ENCODE peak calls at places on chromosomes 12 and 14, in seven cellular contexts. One of them, this sample, is unnamed.

GRCh38 chr14:32933623-32933942 is 5.1 kb upstream of the NPAS3 start:
- DNase-seq in neural progenitor cell: peak; percentile 58
- DNase-seq in right cardiac atrium: no peak
- DNase-seq in cardiac muscle cell: no peak
- DNase-seq in ovary: no peak
- DNase-seq in MM.1S: no peak
- DNase-seq in lower lobe of right lung: no peak
- DNase-seq in this sample: no peak

GRCh38 chr14:105364100-105364708 is 34.1 kb upstream of the TEX22 start:
- DNase-seq in right cardiac atrium: no peak
- DNase-seq in cardiac muscle cell: no peak
- DNase-seq in MM.1S: no peak
- DNase-seq in ovary: peak; percentile 11
- DNase-seq in lower lobe of right lung: peak; percentile 47
- DNase-seq in neural progenitor cell: no peak
- DNase-seq in this sample: no peak

GRCh38 chr12:89225401-89225800 is 126.9 kb downstream of the DUSP6 start:
- DNase-seq in right cardiac atrium: no peak
- DNase-seq in MM.1S: no peak
- DNase-seq in neural progenitor cell: no peak
- DNase-seq in lower lobe of right lung: peak; percentile 46
- DNase-seq in cardiac muscle cell: no peak
- DNase-seq in ovary: no peak
- DNase-seq in this sample: no peak

GRCh38 chr14:94390372-94391086 is 2.1 kb upstream of the SERPINA1 start:
- DNase-seq in neural progenitor cell: no peak
- DNase-seq in MM.1S: no peak
- DNase-seq in cardiac muscle cell: no peak
- DNase-seq in ovary: no peak
- DNase-seq in lower lobe of right lung: peak; percentile 93
- DNase-seq in right cardiac atrium: peak; percentile 82
- DNase-seq in this sample: no peak

GRCh38 chr12:3107071-3107583 is 29.9 kb downstream of the TSPAN9 start:
- DNase-seq in lower lobe of right lung: no peak
- DNase-seq in cardiac muscle cell: no peak
- DNase-seq in ovary: peak; percentile 66
- DNase-seq in MM.1S: no peak
- DNase-seq in neural progenitor cell: peak; percentile 46
- DNase-seq in right cardiac atrium: no peak
- DNase-seq in this sample: no peak

GRCh38 chr12:120230326-120230973 is 29.5 kb upstream of the RPLP0 start:
- DNase-seq in neural progenitor cell: peak; percentile 94
- DNase-seq in MM.1S: no peak
- DNase-seq in right cardiac atrium: peak; percentile 84
- DNase-seq in cardiac muscle cell: peak; percentile 76
- DNase-seq in ovary: no peak
- DNase-seq in lower lobe of right lung: peak; percentile 52
- DNase-seq in this sample: peak; percentile 71

GRCh38 chr14:60965402-60965801 is 15.5 kb downstream of the TRMT5 start:
- DNase-seq in ovary: no peak
- DNase-seq in neural progenitor cell: no peak
- DNase-seq in right cardiac atrium: no peak
- DNase-seq in cardiac muscle cell: no peak
- DNase-seq in lower lobe of right lung: no peak
- DNase-seq in MM.1S: no peak
- DNase-seq in this sample: no peak

GRCh38 chr14:96863327-96863985 is 66.3 kb downstream of the VRK1 start:
- DNase-seq in neural progenitor cell: peak; percentile 59
- DNase-seq in cardiac muscle cell: no peak
- DNase-seq in MM.1S: no peak
- DNase-seq in right cardiac atrium: no peak
- DNase-seq in lower lobe of right lung: no peak
- DNase-seq in ovary: no peak
- DNase-seq in this sample: peak; percentile 87

GRCh38 chr14:91872517-91873470 is 5.5 kb upstream of the TC2N start:
- DNase-seq in ovary: no peak
- DNase-seq in lower lobe of right lung: peak; percentile 85
- DNase-seq in neural progenitor cell: no peak
- DNase-seq in right cardiac atrium: peak; percentile 85
- DNase-seq in cardiac muscle cell: no peak
- DNase-seq in MM.1S: no peak
- DNase-seq in this sample: no peak

GRCh38 chr12:111807232-111807631 is 34.8 kb upstream of the MAPKAPK5 start:
- DNase-seq in MM.1S: no peak
- DNase-seq in right cardiac atrium: no peak
- DNase-seq in cardiac muscle cell: no peak
- DNase-seq in lower lobe of right lung: peak; percentile 16
- DNase-seq in ovary: no peak
- DNase-seq in neural progenitor cell: no peak
- DNase-seq in this sample: no peak

GRCh38 chr14:67411820-67412421 is at the start of gene PLEK2:
- DNase-seq in right cardiac atrium: peak; percentile 72
- DNase-seq in MM.1S: no peak
- DNase-seq in lower lobe of right lung: peak; percentile 80
- DNase-seq in cardiac muscle cell: no peak
- DNase-seq in neural progenitor cell: no peak
- DNase-seq in ovary: no peak
- DNase-seq in this sample: no peak

GRCh38 chr12:5633102-5633501 is 201.2 kb downstream of the NTF3 start:
- DNase-seq in lower lobe of right lung: no peak
- DNase-seq in MM.1S: no peak
- DNase-seq in cardiac muscle cell: no peak
- DNase-seq in neural progenitor cell: no peak
- DNase-seq in right cardiac atrium: no peak
- DNase-seq in ovary: no peak
- DNase-seq in this sample: no peak

GRCh38 chr12:43206396-43206795 is 345.6 kb downstream of the ADAMTS20 start:
- DNase-seq in MM.1S: no peak
- DNase-seq in ovary: no peak
- DNase-seq in lower lobe of right lung: no peak
- DNase-seq in cardiac muscle cell: no peak
- DNase-seq in right cardiac atrium: no peak
- DNase-seq in neural progenitor cell: no peak
- DNase-seq in this sample: no peak

GRCh38 chr14:68598621-68599447 is 194.0 kb downstream of the ZFP36L1 start:
- DNase-seq in right cardiac atrium: peak; percentile 91
- DNase-seq in ovary: peak; percentile 59
- DNase-seq in cardiac muscle cell: no peak
- DNase-seq in neural progenitor cell: no peak
- DNase-seq in lower lobe of right lung: peak; percentile 83
- DNase-seq in MM.1S: no peak
- DNase-seq in this sample: no peak

DNA sequence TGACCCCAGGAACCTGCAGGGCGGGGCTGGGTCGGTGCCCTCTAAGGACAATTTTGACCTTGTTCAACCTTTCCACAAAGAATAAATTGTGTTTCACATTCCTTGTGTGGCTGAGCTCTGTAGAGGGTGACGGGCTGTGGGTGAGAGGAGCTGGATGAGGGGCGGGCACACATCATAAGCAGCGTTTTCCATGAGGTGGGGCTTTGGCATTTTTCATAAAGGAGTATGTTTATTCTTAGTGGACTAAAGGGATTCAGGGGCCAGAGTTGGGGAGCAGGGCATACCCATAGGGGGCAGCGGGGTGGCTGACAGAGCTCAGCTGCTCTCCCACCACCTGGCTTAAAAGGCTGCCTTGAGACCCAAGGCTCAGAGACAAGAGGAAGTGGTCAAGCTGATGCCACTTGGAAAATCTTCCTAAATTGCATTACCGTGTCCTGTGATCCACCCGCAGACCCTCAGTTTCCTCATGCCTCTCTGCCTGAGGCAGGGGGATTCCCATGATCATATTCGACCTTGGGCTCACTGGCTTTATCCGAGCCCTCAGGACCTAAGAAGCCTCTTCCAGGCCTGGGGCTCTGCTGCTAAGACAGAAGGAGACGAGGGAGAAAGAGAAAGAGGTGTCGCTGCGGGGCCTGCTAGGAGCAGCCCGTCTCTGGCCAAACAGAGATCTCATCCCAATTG is 11.4 kb downstream of the MMP14 start:
- DNase-seq in neural progenitor cell: peak; percentile 39
- DNase-seq in MM.1S: no peak
- DNase-seq in right cardiac atrium: no peak
- DNase-seq in lower lobe of right lung: peak; percentile 45
- DNase-seq in ovary: no peak
- DNase-seq in cardiac muscle cell: no peak
- DNase-seq in this sample: no peak
- H3K4me1 ChIP-seq in neural progenitor cell: peaks cover 15% of the 10 kb centered on the region
- H3K4me1 ChIP-seq in MM.1S: peaks cover under 1% of the 10 kb centered on the region
- H3K4me1 ChIP-seq in right cardiac atrium: peaks cover 25% of the 10 kb centered on the region
- H3K4me1 ChIP-seq in lower lobe of right lung: peaks cover 63% of the 10 kb centered on the region
- H3K4me1 ChIP-seq in ovary: peaks cover 41% of the 10 kb centered on the region
- H3K4me1 ChIP-seq in cardiac muscle cell: no peaks in the 10 kb centered on the region
- H3K4me1 ChIP-seq in this sample: peaks cover 1% of the 10 kb centered on the region

GRCh38 chr12:22256076-22256475 is 78.4 kb downstream of the ST8SIA1 start:
- DNase-seq in cardiac muscle cell: no peak
- DNase-seq in right cardiac atrium: no peak
- DNase-seq in ovary: no peak
- DNase-seq in MM.1S: peak; percentile 87
- DNase-seq in neural progenitor cell: no peak
- DNase-seq in lower lobe of right lung: no peak
- DNase-seq in this sample: no peak

GRCh38 chr12:22254450-22254849 is 80.1 kb downstream of the ST8SIA1 start:
- DNase-seq in MM.1S: no peak
- DNase-seq in right cardiac atrium: no peak
- DNase-seq in neural progenitor cell: no peak
- DNase-seq in cardiac muscle cell: no peak
- DNase-seq in ovary: no peak
- DNase-seq in lower lobe of right lung: no peak
- DNase-seq in this sample: no peak

GRCh38 chr12:22257100-22257499 is 77.4 kb downstream of the ST8SIA1 start:
- DNase-seq in right cardiac atrium: no peak
- DNase-seq in MM.1S: no peak
- DNase-seq in neural progenitor cell: no peak
- DNase-seq in cardiac muscle cell: no peak
- DNase-seq in ovary: no peak
- DNase-seq in lower lobe of right lung: no peak
- DNase-seq in this sample: no peak

GRCh38 chr12:22255097-22255496 is 79.4 kb downstream of the ST8SIA1 start:
- DNase-seq in cardiac muscle cell: no peak
- DNase-seq in ovary: no peak
- DNase-seq in MM.1S: no peak
- DNase-seq in right cardiac atrium: no peak
- DNase-seq in lower lobe of right lung: no peak
- DNase-seq in neural progenitor cell: peak; percentile 79
- DNase-seq in this sample: no peak

DNA sequence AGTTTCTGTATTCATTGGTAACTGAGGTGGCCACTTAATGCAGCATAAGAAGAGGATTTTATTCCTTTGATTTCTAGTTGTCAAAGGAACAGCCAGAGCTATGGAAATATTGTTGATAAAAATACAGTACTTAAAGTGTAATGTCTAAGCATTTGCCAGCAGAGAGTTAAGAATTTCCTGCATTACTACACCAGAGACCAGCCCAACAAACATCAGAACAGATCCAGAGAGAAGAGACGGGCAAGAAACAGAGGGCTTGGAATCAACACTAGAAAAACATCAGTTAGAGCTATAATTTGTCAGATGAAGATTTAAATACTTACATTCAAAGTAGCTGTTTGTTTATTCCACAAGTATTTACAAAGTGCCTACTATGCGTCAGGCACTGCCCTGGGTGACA is 77.9 kb downstream of the ST8SIA1 start:
- DNase-seq in lower lobe of right lung: no peak
- DNase-seq in MM.1S: no peak
- DNase-seq in right cardiac atrium: no peak
- DNase-seq in cardiac muscle cell: no peak
- DNase-seq in ovary: no peak
- DNase-seq in neural progenitor cell: no peak
- DNase-seq in this sample: no peak
- H3K4me3 ChIP-seq in lower lobe of right lung: no peak overlapping the region
- H3K4me3 ChIP-seq in MM.1S: no peak overlapping the region
- H3K4me3 ChIP-seq in right cardiac atrium: no peak overlapping the region
- H3K4me3 ChIP-seq in cardiac muscle cell: no peak overlapping the region
- H3K4me3 ChIP-seq in ovary: no peak overlapping the region
- H3K4me3 ChIP-seq in neural progenitor cell: no peak overlapping the region
- H3K4me3 ChIP-seq in this sample: no peak overlapping the region

GRCh38 chr12:52656616-52657015 is 4.6 kb upstream of the KRT2 start:
- DNase-seq in ovary: no peak
- DNase-seq in neural progenitor cell: no peak
- DNase-seq in cardiac muscle cell: no peak
- DNase-seq in lower lobe of right lung: no peak
- DNase-seq in MM.1S: no peak
- DNase-seq in right cardiac atrium: no peak
- DNase-seq in this sample: no peak

GRCh38 chr12:52659395-52659794 is 7.4 kb upstream of the KRT2 start:
- DNase-seq in neural progenitor cell: no peak
- DNase-seq in cardiac muscle cell: no peak
- DNase-seq in MM.1S: no peak
- DNase-seq in right cardiac atrium: no peak
- DNase-seq in ovary: no peak
- DNase-seq in lower lobe of right lung: no peak
- DNase-seq in this sample: no peak

GRCh38 chr12:52655720-52656124 is 3.7 kb upstream of the KRT2 start:
- DNase-seq in cardiac muscle cell: no peak
- DNase-seq in MM.1S: no peak
- DNase-seq in ovary: no peak
- DNase-seq in lower lobe of right lung: peak; percentile 60
- DNase-seq in neural progenitor cell: no peak
- DNase-seq in right cardiac atrium: no peak
- DNase-seq in this sample: no peak

GRCh38 chr12:52657305-52657902 is 5.4 kb upstream of the KRT2 start:
- DNase-seq in ovary: no peak
- DNase-seq in neural progenitor cell: no peak
- DNase-seq in right cardiac atrium: no peak
- DNase-seq in MM.1S: no peak
- DNase-seq in lower lobe of right lung: no peak
- DNase-seq in cardiac muscle cell: no peak
- DNase-seq in this sample: no peak

GRCh38 chr12:52658196-52658595 is 6.2 kb upstream of the KRT2 start:
- DNase-seq in MM.1S: no peak
- DNase-seq in cardiac muscle cell: no peak
- DNase-seq in neural progenitor cell: no peak
- DNase-seq in ovary: no peak
- DNase-seq in lower lobe of right lung: no peak
- DNase-seq in right cardiac atrium: no peak
- DNase-seq in this sample: no peak
- H3K27me3 ChIP-seq in MM.1S: peaks cover 52% of the 10 kb centered on the region
- H3K27me3 ChIP-seq in cardiac muscle cell: peaks cover 26% of the 10 kb centered on the region
- H3K27me3 ChIP-seq in neural progenitor cell: no peaks in the 10 kb centered on the region
- H3K27me3 ChIP-seq in ovary: no peaks in the 10 kb centered on the region
- H3K27me3 ChIP-seq in lower lobe of right lung: no peaks in the 10 kb centered on the region
- H3K27me3 ChIP-seq in right cardiac atrium: no peaks in the 10 kb centered on the region
- H3K27me3 ChIP-seq in this sample: peaks cover 3% of the 10 kb centered on the region

DNA sequence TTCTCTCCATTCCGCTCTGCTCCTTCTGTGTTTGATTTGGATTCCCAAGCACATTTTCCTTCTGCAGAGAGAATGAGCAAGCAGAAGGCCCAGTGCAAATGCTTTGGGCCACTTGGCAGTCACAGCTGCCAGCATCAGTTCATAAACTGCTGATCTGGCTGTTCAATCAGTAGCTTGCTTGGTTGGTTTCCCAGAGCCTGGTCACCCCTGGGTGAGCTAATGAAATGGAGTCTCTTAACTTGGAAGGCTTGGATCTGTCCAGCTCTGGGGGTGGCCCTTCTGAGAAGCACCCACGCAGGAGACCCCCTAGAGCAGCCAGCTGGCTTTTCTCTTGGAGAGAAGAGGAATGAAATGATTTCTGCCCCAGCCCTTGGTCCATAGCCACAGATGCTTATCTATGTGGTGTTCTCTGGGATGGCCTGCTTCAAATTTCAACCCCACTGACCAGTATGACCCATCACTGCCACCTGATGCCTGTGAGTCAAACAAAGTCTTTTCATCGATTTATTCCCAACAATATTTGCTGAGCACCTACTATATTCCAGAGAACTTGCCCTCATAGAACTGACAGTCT is 30.3 kb downstream of the FAIM2 start:
- DNase-seq in neural progenitor cell: no peak
- DNase-seq in ovary: no peak
- DNase-seq in MM.1S: no peak
- DNase-seq in right cardiac atrium: peak; percentile 38
- DNase-seq in cardiac muscle cell: no peak
- DNase-seq in lower lobe of right lung: no peak
- DNase-seq in this sample: no peak
- H3K4me1 ChIP-seq in neural progenitor cell: no peaks in the 10 kb centered on the region
- H3K4me1 ChIP-seq in ovary: peaks cover 16% of the 10 kb centered on the region
- H3K4me1 ChIP-seq in MM.1S: no peaks in the 10 kb centered on the region
- H3K4me1 ChIP-seq in right cardiac atrium: peaks cover 14% of the 10 kb centered on the region
- H3K4me1 ChIP-seq in cardiac muscle cell: peaks cover 29% of the 10 kb centered on the region
- H3K4me1 ChIP-seq in lower lobe of right lung: peaks cover 23% of the 10 kb centered on the region
- H3K4me1 ChIP-seq in this sample: no peaks in the 10 kb centered on the region

This sample was measured in HAP-1.